ENCODE peak calls at places on chromosomes 16 and 17, in eight cellular contexts. Q is transverse colon, B is OCI-LY7, M is ascending aorta, T is heart left ventricle, K is gastrocnemius medialis, Z is upper lobe of right lung, G is colonic mucosa. I is an unnamed sample. For H3K36me3, the result is how much of the 10 kb centered on the place peaks cover.

GRCh38 chr17:1617620-1618174 is 10.9 kb downstream of the SLC43A2 start:
- DNase-seq in M (no peak), K (peak), B (no peak), Z (no peak), T (peak), G (peak), Q (peak), I (peak)

GRCh38 chr17:34375598-34375997 is 12.6 kb upstream of the CCL1 start:
- DNase-seq in T (no peak), K (no peak), Z (no peak), Q (no peak), B (no peak), M (no peak), G (no peak), I (no peak)

GRCh38 chr17:17350491-17351355 is 47.5 kb downstream of the NT5M start:
- DNase-seq in M (no peak), T (no peak), K (no peak), Q (no peak), B (no peak), G (no peak), Z (peak), I (no peak)

GRCh38 chr17:77779711-77780539 is 178.6 kb upstream of the TNRC6C start:
- DNase-seq in T (peak), M (no peak), Q (no peak), K (no peak), G (no peak), B (no peak), Z (no peak), I (peak)

GRCh38 chr17:56902350-56902749 is 11.5 kb downstream of the TRIM25 start:
- DNase-seq in M (no peak), Z (no peak), Q (no peak), B (no peak), G (no peak), K (no peak), T (no peak), I (no peak)

GRCh38 chr17:48478224-48479013 is 48.4 kb upstream of the SKAP1 start:
- DNase-seq in B (no peak), Q (no peak), T (no peak), Z (no peak), M (no peak), G (no peak), K (no peak), I (no peak)

GRCh38 chr17:3860939-3861338 is 14.9 kb upstream of the NCBP3 start:
- DNase-seq in K (no peak), T (no peak), Z (no peak), G (no peak), B (no peak), M (no peak), Q (no peak), I (no peak)

GRCh38 chr16:79163666-79164377 is 436.7 kb downstream of the MAF start:
- DNase-seq in M (no peak), B (no peak), Q (peak), G (no peak), T (no peak), Z (no peak), K (no peak), I (no peak)

GRCh38 chr16:57522960-57523359 is 13.4 kb downstream of the CCDC102A start:
- DNase-seq in M (no peak), G (no peak), B (peak), Z (no peak), Q (no peak), T (no peak), K (no peak), I (no peak)

GRCh38 chr16:66617728-66618127 is 13.2 kb downstream of the CMTM3 start:
- DNase-seq in K (no peak), G (no peak), Z (no peak), M (no peak), T (no peak), B (no peak), Q (no peak), I (no peak)

GRCh38 chr17:17156107-17156506 is 50.0 kb downstream of the PLD6 start:
- DNase-seq in T (no peak), Q (no peak), G (no peak), Z (no peak), B (no peak), M (no peak), K (no peak), I (no peak)

GRCh38 chr17:64196626-64197025 is 66.4 kb downstream of the TEX2 start:
- DNase-seq in T (no peak), Z (no peak), Q (no peak), M (no peak), K (no peak), G (no peak), B (no peak), I (no peak)

GRCh38 chr16:16184594-16184993 is 38.7 kb downstream of the ABCC6 start:
- DNase-seq in K (no peak), Z (no peak), T (no peak), M (no peak), Q (no peak), B (no peak), G (no peak), I (no peak)

GRCh38 chr17:10776372-10776771 is 27.5 kb downstream of the TMEM238L start:
- DNase-seq in K (no peak), Z (no peak), Q (no peak), G (no peak), B (no peak), T (no peak), M (no peak), I (no peak)

GRCh38 chr16:27945233-27945975 is 118.1 kb downstream of the GSG1L start:
- DNase-seq in K (no peak), B (no peak), M (no peak), Q (no peak), T (no peak), G (no peak), Z (peak), I (no peak)

GRCh38 chr17:7233701-7234099 is 617 bp downstream of the DVL2 start:
- DNase-seq in B (no peak), T (no peak), Z (no peak), Q (no peak), K (no peak), G (no peak), M (no peak), I (no peak)

GRCh38 chr16:17414916-17415315 is 55.8 kb downstream of the XYLT1 start:
- DNase-seq in M (no peak), Z (no peak), K (no peak), B (no peak), G (no peak), T (no peak), Q (no peak), I (no peak)

GRCh38 chr17:19305761-19306159 is 56.8 kb downstream of the B9D1 start:
- DNase-seq in Z (no peak), Q (no peak), K (no peak), G (no peak), B (peak), M (no peak), T (no peak), I (no peak)

GRCh38 chr16:82603784-82604411 is 22.9 kb upstream of the CDH13 start:
- DNase-seq in M (no peak), G (peak), K (peak), Z (no peak), T (peak), Q (peak), B (peak), I (peak)

GRCh38 chr17:68775969-68776368 is 174.8 kb upstream of the FAM20A start:
- DNase-seq in B (no peak), T (no peak), G (no peak), K (no peak), Q (no peak), M (no peak), Z (no peak), I (no peak)

GRCh38 chr17:68776451-68776850 is 175.3 kb upstream of the FAM20A start:
- DNase-seq in B (no peak), Q (no peak), K (no peak), G (no peak), M (no peak), T (no peak), Z (no peak), I (no peak)

GRCh38 chr17:68775338-68775737 is 174.2 kb upstream of the FAM20A start:
- DNase-seq in M (no peak), Q (no peak), K (no peak), Z (no peak), B (no peak), T (no peak), G (no peak), I (no peak)

GRCh38 chr17:68768804-68769203 is 167.6 kb upstream of the FAM20A start:
- DNase-seq in T (no peak), G (no peak), Q (no peak), M (no peak), K (no peak), Z (no peak), B (no peak), I (no peak)

DNA sequence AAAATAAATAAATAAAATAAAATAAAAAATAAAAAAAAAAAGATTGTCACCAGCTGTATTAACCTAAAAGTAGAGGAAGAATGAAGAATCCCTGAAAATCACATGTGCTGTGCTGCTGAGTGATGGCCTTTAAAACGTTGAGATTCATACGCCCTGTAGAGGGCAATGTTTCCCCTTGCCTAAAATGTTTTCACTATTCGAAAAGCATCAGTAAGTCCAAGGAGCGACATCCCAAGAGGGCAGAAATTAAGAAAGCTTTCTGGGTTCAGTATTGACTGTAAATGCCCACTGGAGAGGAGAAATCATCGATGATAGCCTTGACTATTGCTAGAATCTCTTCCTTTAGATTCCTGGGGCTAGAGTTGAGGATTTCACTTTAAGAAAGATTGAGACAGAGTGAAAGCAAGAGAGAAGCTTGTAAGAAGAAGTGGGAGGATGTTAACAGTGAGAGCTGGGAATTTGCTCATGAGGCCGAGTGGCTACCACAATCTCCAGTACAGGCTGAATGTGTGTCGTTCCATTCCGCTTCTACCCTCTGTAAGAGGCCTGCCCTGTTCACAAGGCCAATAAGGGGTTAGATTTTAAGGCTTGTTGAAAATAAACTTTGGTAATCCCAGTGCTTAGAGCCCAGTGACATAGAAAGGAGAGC is 170.8 kb upstream of the FAM20A start:
- DNase-seq in T (no peak), Z (no peak), Q (no peak), B (peak), K (no peak), M (no peak), G (peak), I (no peak)
- H3K27ac ChIP-seq in T (peak), Z (no peak), Q (peak), B (no peak), K (no peak), M (peak), G (no peak), I (no peak)

GRCh38 chr16:916400-916799 is 54.4 kb downstream of the LMF1 start:
- DNase-seq in Z (no peak), K (no peak), Q (no peak), B (no peak), T (no peak), G (no peak), M (no peak), I (no peak)
- TF ChIP-seq CTCF in Z (no peak), K (no peak), Q (no peak), B (no peak), T (no peak), G (no peak), M (no peak), I (no peak)

GRCh38 chr16:51418258-51418657 is 267.2 kb upstream of the SALL1 start:
- DNase-seq in Q (no peak), Z (no peak), G (no peak), T (no peak), K (no peak), B (no peak), M (no peak), I (no peak)

GRCh38 chr16:51420247-51420646 is 269.2 kb upstream of the SALL1 start:
- DNase-seq in B (no peak), Q (no peak), T (no peak), Z (no peak), K (no peak), M (no peak), G (no peak), I (no peak)

GRCh38 chr16:51419768-51420167 is 268.7 kb upstream of the SALL1 start:
- DNase-seq in B (no peak), K (no peak), T (no peak), M (no peak), Z (no peak), Q (no peak), G (no peak), I (no peak)

GRCh38 chr16:51416921-51417320 is 265.9 kb upstream of the SALL1 start:
- DNase-seq in B (no peak), M (no peak), G (no peak), Q (no peak), T (no peak), K (no peak), Z (no peak), I (no peak)
- H3K36me3 ChIP-seq in B (under half), M (under half), G (under half), Q (under half), T (under half), K (under half), Z (under half), I (under half)

GRCh38 chr17:55432358-55433028 is 10.9 kb upstream of the MMD start:
- DNase-seq in Q (no peak), T (no peak), B (no peak), K (no peak), G (no peak), M (no peak), Z (no peak), I (no peak)
- H3K27ac ChIP-seq in Q (peak), T (no peak), B (no peak), K (no peak), G (peak), M (no peak), Z (no peak), I (peak)

GRCh38 chr17:75240394-75241142 is 20.8 kb downstream of the GGA3 start:
- DNase-seq in M (no peak), Q (no peak), G (no peak), Z (no peak), T (no peak), B (peak), K (peak), I (no peak)
- TF ChIP-seq CTCF in M (peak), Q (peak), G (peak), Z (peak), T (peak), B (peak), K (peak), I (peak)

GRCh38 chr17:81582769-81583168 is 30.6 kb upstream of the FAAP100 start:
- DNase-seq in G (no peak), K (no peak), Q (no peak), B (no peak), Z (no peak), T (peak), M (no peak), I (no peak)
- H3K36me3 ChIP-seq in G (under half), K (half or more), Q (under half), B (half or more), Z (half or more), T (under half), M (under half), I (under half)

GRCh38 chr16:55756963-55757362 is 75.9 kb downstream of the CES1 start:
- DNase-seq in M (no peak), T (no peak), G (no peak), Z (no peak), B (no peak), K (no peak), Q (no peak), I (no peak)

GRCh38 chr16:55759983-55760664 is 72.8 kb downstream of the CES1 start:
- DNase-seq in Z (no peak), M (no peak), B (no peak), G (peak), K (no peak), Q (no peak), T (no peak), I (no peak)

GRCh38 chr16:55765161-55765560 is 67.7 kb downstream of the CES1 start:
- DNase-seq in M (no peak), Q (no peak), T (no peak), K (no peak), Z (no peak), B (no peak), G (no peak), I (no peak)

GRCh38 chr16:55760665-55761035 is 72.2 kb downstream of the CES1 start:
- DNase-seq in B (no peak), M (no peak), Z (peak), Q (no peak), T (no peak), G (no peak), K (no peak), I (no peak)
- H3K27ac ChIP-seq in B (no peak), M (no peak), Z (no peak), Q (no peak), T (no peak), G (no peak), K (no peak), I (no peak)

GRCh38 chr17:39701784-39702422 is 2.0 kb downstream of the ERBB2 start:
- DNase-seq in G (no peak), K (no peak), Q (no peak), B (no peak), T (no peak), M (no peak), Z (no peak), I (no peak)
- TF ChIP-seq CTCF in G (no peak), K (no peak), Q (no peak), B (no peak), T (no peak), M (no peak), Z (no peak), I (no peak)

GRCh38 chr17:29112780-29113295 is 67.4 kb downstream of the MYO18A start:
- DNase-seq in K (peak), M (no peak), G (no peak), B (no peak), T (peak), Q (no peak), Z (no peak), I (peak)
- H3K36me3 ChIP-seq in K (half or more), M (half or more), G (under half), B (half or more), T (under half), Q (under half), Z (half or more), I (under half)